ENCODE peak calls at places on chromosomes 6 and 20, in five cellular contexts. E is nephron progenitor cell, F is GM12865, U is uterus, A is tibial artery. W is an unnamed sample.

GRCh38 chr6:71248866-71249265 is 39.7 kb upstream of the OGFRL1 start:
- DNase-seq in E (no peak), F (no peak), U (no peak), A (no peak), W (no peak)

GRCh38 chr6:23600118-23600517 is 525.9 kb upstream of the NRSN1 start:
- DNase-seq in E (no peak), F (no peak), U (no peak), A (no peak), W (no peak)

GRCh38 chr6:136341367-136341766 is 51.7 kb upstream of the BCLAF1 start:
- DNase-seq in E (no peak), F (no peak), U (no peak), A (no peak), W (no peak)

GRCh38 chr20:62710886-62711702 is 2.5 kb downstream of the NTSR1 start:
- DNase-seq in E (no peak), F (no peak), U (no peak), A (no peak), W (no peak)

GRCh38 chr6:32950010-32950409 is 2.9 kb downstream of the HLA-DMA start:
- DNase-seq in E (no peak), F (no peak), U (no peak), A (no peak), W (no peak)

GRCh38 chr6:129510930-129511329 is 199.0 kb downstream of the ARHGAP18 start:
- DNase-seq in E (no peak), F (no peak), U (no peak), A (no peak), W (no peak)

GRCh38 chr6:140773276-140773675 is 1359.4 kb upstream of the GJE1 start:
- DNase-seq in E (no peak), F (no peak), U (no peak), A (no peak), W (no peak)

GRCh38 chr6:43687437-43688347 is at the start of gene MRPS18A:
- DNase-seq in E (peak), F (peak), U (peak), A (peak), W (peak)

GRCh38 chr6:77034161-77034560 is 429.1 kb downstream of the HTR1B start:
- DNase-seq in E (no peak), F (no peak), U (no peak), A (no peak), W (no peak)

GRCh38 chr6:36616888-36617521 is 22.8 kb downstream of the SRSF3 start:
- DNase-seq in E (no peak), F (peak), U (no peak), A (peak), W (no peak)

GRCh38 chr6:43096451-43097097 is 20.5 kb downstream of the PTK7 start:
- DNase-seq in E (peak), F (no peak), U (peak), A (no peak), W (no peak)

GRCh38 chr6:46677314-46677654 is 10.4 kb upstream of the TDRD6 start:
- DNase-seq in E (no peak), F (peak), U (no peak), A (no peak), W (no peak)

DNA sequence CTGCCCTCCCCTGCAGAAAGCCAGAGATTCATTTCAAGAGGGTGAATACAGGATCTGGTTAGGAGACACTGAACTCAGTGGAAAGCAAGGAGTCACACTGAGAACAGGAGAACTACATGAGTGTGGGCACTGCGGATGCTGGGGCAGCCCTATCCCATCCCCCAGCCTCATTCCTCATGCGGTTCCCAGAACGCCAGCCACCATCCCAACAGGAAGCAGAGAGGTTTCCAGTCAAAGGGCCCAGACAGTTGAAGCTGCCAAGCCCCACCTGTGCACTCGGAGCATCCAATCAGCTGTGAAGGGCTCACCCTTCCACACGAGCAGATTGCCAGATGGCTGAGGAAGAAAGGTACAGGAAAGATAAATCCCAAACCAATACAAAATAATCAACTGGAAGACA is 50.7 kb upstream of the PRND start:
- DNase-seq in E (no peak), F (no peak), U (no peak), A (no peak), W (no peak)
- TF ChIP-seq CTCF in E (no peak), F (no peak), U (no peak), A (no peak), W (no peak)

DNA sequence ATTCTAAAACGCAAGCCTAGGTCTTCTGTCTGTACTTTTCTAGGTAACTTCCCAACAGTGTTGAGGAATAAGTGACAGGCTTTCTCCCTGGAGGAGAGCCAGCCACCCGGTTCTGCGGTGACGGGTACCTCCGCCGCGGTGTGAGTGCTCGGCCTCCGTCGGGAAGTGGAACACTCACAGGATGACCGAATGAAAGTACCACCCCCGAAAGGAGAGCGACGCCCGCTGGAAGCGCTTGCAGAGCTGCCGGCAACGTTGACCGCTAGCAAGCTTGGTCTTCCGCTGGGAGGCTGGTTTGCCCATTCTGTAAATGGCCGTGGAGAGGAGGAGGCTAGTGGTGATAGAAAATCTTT is 581 bp upstream of the TMEM242 start:
- DNase-seq in E (peak), F (peak), U (peak), A (peak), W (peak)
- TF ChIP-seq CTCF in E (no peak), F (peak), U (no peak), A (no peak), W (no peak)

GRCh38 chr20:36398515-36398914 is 92.4 kb downstream of the DLGAP4 start:
- DNase-seq in E (no peak), F (no peak), U (no peak), A (no peak), W (no peak)

GRCh38 chr20:36400901-36401300 is 94.8 kb downstream of the DLGAP4 start:
- DNase-seq in E (no peak), F (no peak), U (no peak), A (no peak), W (no peak)

GRCh38 chr20:36401336-36401735 is 95.2 kb downstream of the DLGAP4 start:
- DNase-seq in E (no peak), F (no peak), U (no peak), A (no peak), W (no peak)

GRCh38 chr20:36399969-36400545 is 93.9 kb downstream of the DLGAP4 start:
- DNase-seq in E (no peak), F (no peak), U (no peak), A (no peak), W (no peak)

DNA sequence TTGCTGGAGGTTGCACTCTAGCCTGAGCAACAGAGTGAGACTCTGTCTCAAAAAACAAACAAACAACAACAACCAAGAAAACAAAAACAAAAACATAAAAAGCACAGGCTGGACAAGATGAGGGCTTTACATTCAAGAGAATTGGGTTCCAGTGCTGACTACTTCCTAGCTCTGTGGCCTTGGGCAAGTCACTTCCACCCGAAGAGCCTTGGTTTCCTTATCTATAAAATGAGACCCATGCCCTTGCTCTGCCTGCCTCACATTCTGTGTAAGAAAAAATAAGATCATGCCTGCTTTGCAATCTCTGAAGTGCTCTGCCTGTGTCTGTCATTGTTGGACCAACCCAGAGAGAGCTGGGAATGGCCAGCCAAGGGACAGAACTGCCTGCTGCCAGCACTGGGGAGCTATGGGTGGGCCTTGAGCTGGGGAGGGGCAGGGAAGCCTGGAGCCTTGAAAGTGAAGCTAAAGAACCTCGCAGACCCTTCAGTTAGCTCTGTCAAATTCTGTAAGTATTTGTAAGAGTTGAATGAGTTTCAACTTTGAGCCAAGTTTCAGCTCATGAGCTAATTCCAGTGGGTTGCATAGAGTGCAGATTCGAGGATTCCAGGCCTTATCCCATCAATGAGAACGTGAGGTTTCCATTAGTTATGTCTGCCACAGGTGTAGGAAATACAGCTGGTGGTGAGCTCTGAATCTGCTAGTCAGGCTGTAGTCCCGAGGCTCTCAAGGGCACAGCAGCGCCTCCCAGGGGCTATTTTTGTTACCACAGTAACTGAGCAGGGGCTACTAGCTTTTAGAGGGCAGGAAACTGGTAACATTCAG is 93.2 kb downstream of the DLGAP4 start:
- DNase-seq in E (peak), F (peak), U (no peak), A (no peak), W (peak)
- TF ChIP-seq CTCF in E (peak), F (peak), U (no peak), A (no peak), W (peak)

DNA sequence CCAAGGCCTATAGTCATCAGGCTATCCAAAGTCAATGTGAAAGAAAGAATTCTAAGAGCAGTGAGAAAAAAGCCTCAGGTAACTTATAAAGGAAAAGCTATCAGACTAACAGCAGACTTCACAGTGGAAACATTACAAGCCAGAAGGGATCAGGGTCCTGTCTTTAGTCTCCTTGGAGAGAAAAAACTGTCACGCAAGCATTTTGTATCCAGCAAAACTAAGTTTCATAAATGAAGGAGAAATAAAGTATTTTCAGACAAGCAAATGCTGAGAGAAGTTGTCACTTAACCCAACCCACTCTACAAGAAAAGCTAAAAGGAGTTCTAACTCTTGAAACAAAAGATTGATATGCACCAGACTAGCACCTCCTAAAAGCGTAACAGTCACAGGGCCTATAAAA is 28.1 kb downstream of the CITED2 start:
- DNase-seq in E (no peak), F (no peak), U (no peak), A (no peak), W (no peak)
- TF ChIP-seq CTCF in E (no peak), F (no peak), U (no peak), A (no peak), W (no peak)

GRCh38 chr20:53839423-53840176 is 230.8 kb downstream of the BCAS1 start:
- DNase-seq in E (no peak), F (peak), U (no peak), A (no peak), W (peak)
- TF ChIP-seq CTCF in E (no peak), F (no peak), U (no peak), A (no peak), W (no peak)

GRCh38 chr6:150418825-150419594 is 50.2 kb downstream of the IYD start:
- DNase-seq in E (peak), F (peak), U (peak), A (peak), W (peak)
- TF ChIP-seq CTCF in E (peak), F (peak), U (peak), A (peak), W (peak)

DNA sequence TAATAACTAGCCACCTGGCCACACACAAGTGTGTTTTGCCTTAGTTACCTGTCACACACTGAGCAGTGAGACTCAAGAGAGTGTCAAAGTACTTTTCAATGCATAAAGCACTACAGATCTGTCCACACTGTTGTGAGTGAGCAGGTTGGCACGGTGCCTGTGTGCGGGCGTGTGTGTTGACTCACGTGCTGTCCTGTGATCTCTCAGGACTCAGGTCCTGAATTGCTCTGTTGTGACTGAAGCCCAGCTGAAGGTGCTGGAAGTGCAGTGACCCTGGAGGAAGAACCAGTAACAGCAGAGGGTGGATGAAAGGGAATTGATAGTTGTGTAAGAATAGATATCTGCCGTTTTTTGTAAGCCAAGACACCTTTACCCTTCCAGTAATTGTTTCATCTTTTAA is 18.3 kb downstream of the SLC16A10 start:
- DNase-seq in E (no peak), F (no peak), U (peak), A (no peak), W (no peak)
- TF ChIP-seq CTCF in E (no peak), F (no peak), U (no peak), A (no peak), W (no peak)

GRCh38 chr20:18187020-18187419 is 49.4 kb downstream of the KAT14 start:
- DNase-seq in E (no peak), F (no peak), U (no peak), A (no peak), W (no peak)
- TF ChIP-seq CTCF in E (no peak), F (no peak), U (no peak), A (no peak), W (no peak)

DNA sequence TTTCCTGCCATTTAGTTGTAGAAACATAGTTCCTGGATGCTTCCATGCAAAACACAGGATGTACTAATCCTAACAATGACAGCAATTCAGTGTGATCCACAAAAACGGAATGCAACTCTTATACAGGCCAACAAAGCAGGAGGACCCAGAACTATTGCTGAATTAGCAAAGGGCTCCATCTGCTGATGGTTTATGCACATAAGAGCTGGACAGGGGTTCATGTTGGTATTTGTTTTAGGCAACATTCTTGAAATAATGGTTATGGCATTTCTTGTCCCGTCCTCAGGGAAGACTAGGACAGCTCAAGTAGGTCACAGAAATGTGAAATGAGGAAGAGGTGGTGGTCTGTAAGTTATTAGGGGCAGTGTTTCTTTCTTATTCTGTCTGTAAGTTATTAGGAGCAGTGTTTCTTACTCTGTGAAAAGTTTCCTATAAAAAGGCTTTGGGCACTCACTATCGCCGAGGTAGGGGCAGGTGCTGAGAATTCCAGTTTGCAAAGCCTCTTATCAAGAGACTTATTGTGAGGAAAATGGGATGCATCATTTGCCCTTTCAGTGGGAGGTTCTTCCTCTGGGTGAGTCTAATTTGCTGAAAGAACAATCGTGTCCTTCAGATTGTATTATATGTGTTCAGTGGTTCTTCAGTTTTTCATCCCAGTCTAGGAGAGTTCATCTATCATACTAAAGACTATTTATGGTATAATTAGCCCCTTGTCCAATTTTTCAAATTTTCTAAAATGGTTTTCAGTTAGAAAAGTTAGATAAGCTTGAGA is 171.1 kb downstream of the MCHR2 start:
- DNase-seq in E (peak), F (peak), U (no peak), A (no peak), W (peak)
- TF ChIP-seq CTCF in E (peak), F (peak), U (no peak), A (no peak), W (no peak)